ENCODE peak calls at places on chromosomes 5 and 9, in five cellular contexts. T, I, L, B and H are unnamed samples.

GRCh38 chr9:12921621-12922020 is 146.8 kb downstream of the LURAP1L start:
- DNase-seq in L (no peak), T (no peak), I (no peak), B (no peak), H (no peak)

GRCh38 chr5:34656700-34657549 is 797 bp downstream of the RAI14 start:
- DNase-seq in L (no peak), I (no peak), T (no peak), B (no peak), H (no peak)

GRCh38 chr5:157523976-157524375 is 51.6 kb downstream of the ADAM19 start:
- DNase-seq in T (no peak), L (no peak), I (no peak), B (no peak), H (no peak)

GRCh38 chr9:129761901-129762359 is 9.1 kb upstream of the PTGES start:
- DNase-seq in B (peak; percentile 83), L (no peak), T (peak; percentile 94), I (peak; percentile 55), H (no peak)

GRCh38 chr5:122259995-122260394 is 52.0 kb upstream of the SNCAIP start:
- DNase-seq in T (peak; percentile 92), B (peak; percentile 87), L (no peak), I (no peak), H (no peak)

GRCh38 chr9:134689320-134690181 is 47.9 kb downstream of the COL5A1 start:
- DNase-seq in I (peak; percentile 84), B (no peak), T (peak; percentile 65), L (peak; percentile 90), H (peak; percentile 48)

GRCh38 chr5:33227247-33227646 is 213.5 kb upstream of the TARS1 start:
- DNase-seq in B (no peak), I (no peak), T (no peak), L (no peak), H (no peak)

GRCh38 chr9:31541626-31542025 is 842.8 kb upstream of the ACO1 start:
- DNase-seq in T (no peak), B (no peak), I (no peak), L (no peak), H (no peak)

GRCh38 chr9:122904466-122904822 is 715 bp downstream of the RC3H2 start:
- DNase-seq in T (peak; percentile 66), L (no peak), I (peak; percentile 59), B (peak; percentile 38), H (no peak)

GRCh38 chr9:78295177-78295575 is 1.7 kb upstream of the PSAT1 start:
- DNase-seq in L (peak; percentile 44), T (no peak), B (no peak), I (no peak), H (no peak)

GRCh38 chr9:93083592-93084470 is 12.2 kb upstream of the CARD19 start:
- DNase-seq in B (no peak), T (peak; percentile 8), I (no peak), L (no peak), H (no peak)

GRCh38 chr9:2420488-2421056 is 201.0 kb upstream of the VLDLR start:
- DNase-seq in L (no peak), T (no peak), I (no peak), B (no peak), H (no peak)

GRCh38 chr5:10030219-10030831 is 219.4 kb downstream of the ATPSCKMT start:
- DNase-seq in T (peak; percentile 38), B (no peak), L (peak; percentile 62), I (peak; percentile 72), H (peak; percentile 27)

GRCh38 chr9:16442622-16443021 is 427.8 kb downstream of the BNC2 start:
- DNase-seq in B (peak; percentile 70), L (no peak), I (peak; percentile 52), T (peak; percentile 68), H (no peak)

GRCh38 chr9:77725820-77726219 is 77.7 kb upstream of the GNA14 start:
- DNase-seq in I (no peak), B (no peak), L (no peak), T (no peak), H (no peak)

GRCh38 chr5:134018154-134018985 is 13.6 kb upstream of the VDAC1 start:
- DNase-seq in T (no peak), L (no peak), B (no peak), I (no peak), H (no peak)

GRCh38 chr9:76159288-76159926 is 234.8 kb downstream of the RFK start:
- DNase-seq in L (no peak), I (no peak), T (no peak), B (no peak), H (no peak)

GRCh38 chr5:39178856-39179255 is 40.5 kb downstream of the FYB1 start:
- DNase-seq in T (no peak), L (no peak), I (no peak), B (no peak), H (no peak)

GRCh38 chr5:52994266-52994665 is 5.1 kb downstream of the ITGA2 start:
- DNase-seq in B (no peak), L (no peak), T (no peak), I (no peak), H (no peak)

GRCh38 chr5:90506221-90506620 is 23.2 kb downstream of the LYSMD3 start:
- DNase-seq in I (no peak), T (no peak), B (no peak), L (no peak), H (no peak)
- H4K8ac ChIP-seq in I (no peak overlapping the region), T (no peak overlapping the region), B (no peak overlapping the region), L (no peak overlapping the region), H (no peak overlapping the region)

GRCh38 chr5:1409386-1410110 is 35.7 kb downstream of the SLC6A3 start:
- DNase-seq in B (no peak), L (peak; percentile 78), T (peak; percentile 11), I (peak; percentile 52), H (peak; percentile 65)

GRCh38 chr5:1411099-1411498 is 34.1 kb downstream of the SLC6A3 start:
- DNase-seq in I (no peak), L (no peak), B (no peak), T (no peak), H (no peak)

GRCh38 chr5:1412163-1412562 is 33.1 kb downstream of the SLC6A3 start:
- DNase-seq in I (no peak), B (no peak), T (no peak), L (no peak), H (no peak)

GRCh38 chr5:1412621-1413020 is 32.6 kb downstream of the SLC6A3 start:
- DNase-seq in T (no peak), B (no peak), I (no peak), L (no peak), H (no peak)

GRCh38 chr5:1410156-1411014 is 34.9 kb downstream of the SLC6A3 start:
- DNase-seq in I (no peak), T (no peak), L (no peak), B (no peak), H (no peak)
- H2BK12ac ChIP-seq in I (no peak overlapping the region), T (no peak overlapping the region), L (peak overlapping the region; percentile 6), B (no peak overlapping the region), H (no peak overlapping the region)

GRCh38 chr9:136960212-136960937 is 8.3 kb downstream of the LCN12 start:
- DNase-seq in T (no peak), I (no peak), B (peak; percentile 17), L (no peak), H (no peak)
- H3K9ac ChIP-seq in T (no peak overlapping the region), I (no peak overlapping the region), B (no peak overlapping the region), L (no peak overlapping the region), H (peak overlapping the region; percentile 60)

DNA sequence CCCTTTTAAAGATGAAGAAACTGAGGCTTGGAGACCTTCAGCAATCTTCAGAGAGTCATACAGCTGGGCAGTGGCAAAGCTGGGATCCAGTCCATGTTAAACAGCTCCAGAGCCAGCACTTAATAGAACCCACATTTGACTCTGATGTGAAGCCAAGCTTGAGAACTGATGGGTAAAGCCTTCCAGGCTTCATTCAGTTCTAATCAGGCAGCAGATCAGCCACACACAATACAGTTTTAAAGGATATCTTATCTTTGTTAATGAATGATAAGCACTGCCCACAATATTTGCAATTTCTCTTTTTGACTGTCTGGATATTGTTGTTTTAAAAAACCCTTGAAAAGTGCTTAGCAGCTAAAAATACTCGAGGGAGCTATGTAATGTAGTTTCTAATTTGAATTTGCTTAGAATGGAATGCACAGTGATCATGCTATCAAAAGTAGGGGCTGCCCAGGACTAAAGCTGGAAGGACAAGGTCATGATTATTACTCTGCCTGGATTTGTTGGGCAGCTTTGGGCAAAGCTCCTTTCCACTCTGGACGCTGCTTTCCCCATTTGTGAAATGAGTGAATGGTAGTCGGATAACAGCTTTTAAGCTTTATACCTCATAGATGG is 31.3 kb upstream of the HTR4 start:
- DNase-seq in L (no peak), T (no peak), B (no peak), I (no peak), H (no peak)
- H4K8ac ChIP-seq in L (no peak overlapping the region), T (no peak overlapping the region), B (no peak overlapping the region), I (no peak overlapping the region), H (no peak overlapping the region)